ENCODE peak calls at places on chromosomes 16 and 17, in nine cellular contexts. H is body of pancreas, J is lower leg skin, C is erythroblast, E is H54, Y is HCT116, V is A549, W is spleen, Z is esophagus muscularis mucosa. F is an unnamed sample.

GRCh38 chr16:75750516-75750915 is 24.2 kb upstream of the CPHXL start:
- DNase-seq in J (no peak), W (no peak), Y (no peak), C (no peak), H (no peak), Z (no peak), V (no peak), E (no peak), F (no peak)

GRCh38 chr16:84825896-84826557 is 6.2 kb downstream of the CRISPLD2 start:
- DNase-seq in Y (no peak), W (no peak), C (no peak), Z (no peak), V (no peak), H (no peak), E (no peak), J (no peak), F (no peak)

GRCh38 chr17:68598074-68598473 is 3.1 kb downstream of the FAM20A start:
- DNase-seq in Y (no peak), Z (peak; percentile 42), H (no peak), E (no peak), W (no peak), C (no peak), V (no peak), J (no peak), F (no peak)

GRCh38 chr17:17511971-17512858 is 16.0 kb upstream of the RASD1 start:
- DNase-seq in E (peak; percentile 98), Y (no peak), C (no peak), V (peak; percentile 39), W (peak; percentile 62), Z (no peak), J (no peak), H (no peak), F (no peak)

GRCh38 chr17:75830168-75831031 is 13.8 kb downstream of the UNC13D start:
- DNase-seq in H (peak; percentile 46), Z (no peak), C (peak; percentile 38), E (no peak), W (no peak), V (no peak), Y (no peak), J (no peak), F (no peak)

GRCh38 chr16:50671644-50672260 is 9.4 kb downstream of the SNX20 start:
- DNase-seq in V (peak; percentile 62), W (peak; percentile 25), E (peak; percentile 53), C (peak; percentile 66), Z (no peak), H (no peak), Y (peak; percentile 64), J (no peak), F (no peak)

GRCh38 chr17:72458301-72458700 is 337.5 kb downstream of the SOX9 start:
- DNase-seq in Y (no peak), V (no peak), H (no peak), C (no peak), Z (no peak), E (no peak), W (peak; percentile 21), J (no peak), F (no peak)

GRCh38 chr17:11278186-11278983 is 37.4 kb downstream of the SHISA6 start:
- DNase-seq in H (no peak), Z (no peak), V (no peak), C (no peak), E (no peak), Y (no peak), W (no peak), J (no peak), F (no peak)

GRCh38 chr16:2194166-2194834 is 2.1 kb downstream of the CASKIN1 start:
- DNase-seq in C (no peak), V (peak; percentile 70), Y (no peak), W (no peak), E (peak; percentile 92), Z (no peak), H (no peak), J (no peak), F (no peak)

GRCh38 chr16:88764080-88764479 is 20.9 kb downstream of the PIEZO1 start:
- DNase-seq in Y (no peak), C (no peak), W (no peak), J (no peak), Z (no peak), H (no peak), E (no peak), V (no peak), F (no peak)

GRCh38 chr17:74866198-74866835 is 6.5 kb downstream of the FDXR start:
- DNase-seq in E (no peak), W (no peak), C (no peak), Y (no peak), V (no peak), H (no peak), J (no peak), Z (no peak), F (no peak)

GRCh38 chr16:87931504-87931903 is 4.8 kb downstream of the CA5A start:
- DNase-seq in Z (no peak), E (no peak), H (no peak), J (no peak), V (no peak), C (no peak), W (no peak), Y (no peak), F (no peak)

GRCh38 chr16:29899516-29900101 is at the start of gene SEZ6L2:
- DNase-seq in J (no peak), W (no peak), Y (peak; percentile 90), V (peak; percentile 94), C (no peak), E (peak; percentile 92), H (peak; percentile 90), Z (no peak), F (no peak)

GRCh38 chr16:75647138-75647491 is 350 bp downstream of the KARS1 start:
- DNase-seq in Y (no peak), J (no peak), E (no peak), H (no peak), Z (no peak), V (no peak), C (no peak), W (no peak), F (no peak)

GRCh38 chr17:14871921-14872320 is 393.2 kb downstream of the PMP22 start:
- DNase-seq in Y (no peak), H (no peak), J (no peak), C (no peak), W (no peak), E (no peak), Z (no peak), V (no peak), F (no peak)

GRCh38 chr16:78488461-78488860 is 389.0 kb downstream of the WWOX start:
- DNase-seq in C (no peak), Y (no peak), V (no peak), E (no peak), H (no peak), W (no peak), Z (no peak), J (no peak), F (no peak)

GRCh38 chr17:65542595-65542994 is 18.9 kb downstream of the AXIN2 start:
- DNase-seq in W (no peak), E (no peak), J (no peak), V (peak; percentile 29), C (no peak), Y (no peak), Z (no peak), H (no peak), F (no peak)

GRCh38 chr16:70696952-70697600 is 11.2 kb upstream of the MTSS2 start:
- DNase-seq in V (no peak), H (no peak), C (peak; percentile 49), E (no peak), W (peak; percentile 75), J (no peak), Z (no peak), Y (no peak), F (no peak)
- TF ChIP-seq POLR2A in V (no peak), H (no peak), C (no peak), E (no peak), W (no peak), J (no peak), Z (no peak), Y (no peak), F (no peak)

GRCh38 chr16:72990003-72990521 is 57.9 kb downstream of the ZFHX3 start:
- DNase-seq in C (no peak), V (no peak), H (peak; percentile 52), J (peak; percentile 92), Y (peak; percentile 31), E (peak; percentile 79), Z (peak; percentile 95), W (no peak), F (no peak)
- TF ChIP-seq POLR2A in C (no peak), V (no peak), H (no peak), J (no peak), Y (no peak), E (peak; percentile 49), Z (no peak), W (no peak), F (no peak)

DNA sequence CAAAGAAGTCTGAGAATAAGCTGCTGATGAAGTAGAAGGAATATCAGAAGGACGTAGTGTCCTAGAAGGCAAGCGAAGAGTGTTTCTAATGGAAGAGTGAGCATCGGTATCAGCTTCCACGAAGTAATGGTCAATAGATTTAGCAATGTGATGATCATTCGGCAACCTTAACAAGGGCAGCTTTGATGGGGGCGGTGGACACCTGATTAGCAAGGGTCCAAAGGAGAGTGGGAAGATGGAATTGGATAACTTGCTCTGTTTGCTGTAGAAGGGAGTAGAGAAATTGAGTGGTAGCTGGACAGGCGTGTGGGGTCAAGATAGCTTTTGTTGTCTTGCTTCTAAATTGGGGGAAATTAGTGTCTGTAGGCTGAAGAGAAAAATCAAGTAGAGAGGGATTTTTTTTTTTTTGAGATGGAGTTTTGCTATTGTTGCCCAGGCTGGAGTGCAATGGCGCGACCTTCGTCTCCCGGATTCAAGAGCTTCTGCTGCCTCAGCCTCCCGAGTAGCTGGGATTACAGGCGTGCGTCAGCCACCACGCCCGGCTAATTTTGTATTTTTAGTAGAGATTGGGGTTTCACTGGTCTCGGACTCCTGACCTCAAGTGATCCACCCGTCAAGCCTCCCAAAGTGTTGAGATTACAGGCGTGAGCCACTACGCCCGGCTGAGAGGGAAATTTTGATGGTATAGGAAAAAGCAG is 13.9 kb upstream of the HES7 start:
- DNase-seq in Z (no peak), C (no peak), V (no peak), W (peak; percentile 41), E (no peak), J (peak; percentile 29), Y (no peak), H (no peak), F (no peak)
- TF ChIP-seq POLR2A in Z (no peak), C (no peak), V (no peak), W (no peak), E (no peak), J (no peak), Y (no peak), H (no peak), F (no peak)

DNA sequence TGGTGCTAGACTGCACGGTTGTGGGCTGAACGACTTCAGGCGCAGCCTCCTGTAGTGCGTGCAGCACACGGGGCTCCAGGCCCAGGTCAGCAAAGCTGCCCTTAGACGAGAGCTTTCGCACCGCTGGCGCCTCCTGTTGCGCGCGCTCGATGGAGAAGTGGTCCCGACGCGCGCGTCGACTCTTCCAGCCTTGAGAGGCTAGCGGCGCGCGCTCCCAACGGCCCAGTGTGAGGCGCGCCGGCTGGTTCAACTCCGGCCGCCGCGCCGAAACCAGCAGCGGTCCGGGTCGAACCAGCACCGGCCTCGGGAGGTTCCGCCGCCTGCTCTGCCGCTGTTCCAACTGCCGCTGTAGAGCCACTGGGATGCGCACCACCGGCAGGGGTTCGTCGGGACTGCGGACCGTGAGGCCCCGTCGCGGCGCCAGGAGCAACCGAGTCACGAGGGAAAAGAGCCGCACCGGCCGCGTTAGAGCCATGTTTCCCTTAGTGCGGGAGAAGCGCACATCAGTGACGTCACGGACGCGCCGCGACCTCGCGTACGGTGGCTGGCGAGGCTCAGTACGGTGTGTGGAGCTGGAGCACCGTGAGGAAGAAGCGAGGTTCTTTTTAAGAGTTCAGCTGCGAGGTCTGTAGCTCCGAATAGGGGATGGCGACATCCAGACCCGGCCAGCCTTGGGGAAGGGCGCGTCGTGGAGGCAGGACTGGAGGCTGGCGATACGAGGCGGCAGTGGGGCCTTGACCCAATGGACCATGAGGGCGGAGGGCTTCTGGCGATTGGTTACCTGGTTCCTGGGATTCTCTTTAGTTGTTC is at the start of the genes DDX28 and DUS2:
- DNase-seq in Y (peak; percentile 84), C (peak; percentile 98), J (peak; percentile 92), H (peak; percentile 93), Z (peak; percentile 98), E (peak; percentile 48), W (peak; percentile 98), V (peak; percentile 95), F (peak; percentile 62)
- TF ChIP-seq POLR2A in Y (peak; percentile 71), C (peak; percentile 90), J (no peak), H (peak; percentile 66), Z (no peak), E (peak; percentile 61), W (no peak), V (peak; percentile 86), F (peak; percentile 49)